ENCODE peak calls at places on chromosomes 3 and 15, in nine cellular contexts. One of them, this sample, is unnamed.

GRCh38 chr3:188834349-188834748 is 337.4 kb upstream of the TPRG1 start:
- DNase-seq in foreskin fibroblast: no peak
- DNase-seq in fibroblast of pulmonary artery: no peak
- DNase-seq in HTR-8/SVneo: no peak
- DNase-seq in activated T-cell treated with anti-CD3 and anti-CD28 coated beads for 24 hours: peak
- DNase-seq in stimulated activated CD8-positive, alpha-beta memory T cell treated with anti-CD3 and anti-CD28 coated beads, Interleukin-12 subunit alpha, Interleukin-12 subunit beta, amount 100 ng/mL, for 1 hour: no peak
- DNase-seq in psoas muscle: no peak
- DNase-seq in WTC11: no peak
- DNase-seq in left ventricle myocardium superior: no peak
- DNase-seq in this sample: no peak

GRCh38 chr3:187737401-187738088 is 7.7 kb downstream of the BCL6 start:
- DNase-seq in foreskin fibroblast: peak
- DNase-seq in fibroblast of pulmonary artery: peak
- DNase-seq in HTR-8/SVneo: no peak
- DNase-seq in activated T-cell treated with anti-CD3 and anti-CD28 coated beads for 24 hours: peak
- DNase-seq in stimulated activated CD8-positive, alpha-beta memory T cell treated with anti-CD3 and anti-CD28 coated beads, Interleukin-12 subunit alpha, Interleukin-12 subunit beta, amount 100 ng/mL, for 1 hour: no peak
- DNase-seq in psoas muscle: peak
- DNase-seq in WTC11: peak
- DNase-seq in left ventricle myocardium superior: peak
- DNase-seq in this sample: peak

GRCh38 chr3:61250784-61251173 is 473 bp downstream of the FHIT start:
- DNase-seq in foreskin fibroblast: peak
- DNase-seq in fibroblast of pulmonary artery: no peak
- DNase-seq in HTR-8/SVneo: no peak
- DNase-seq in activated T-cell treated with anti-CD3 and anti-CD28 coated beads for 24 hours: peak
- DNase-seq in stimulated activated CD8-positive, alpha-beta memory T cell treated with anti-CD3 and anti-CD28 coated beads, Interleukin-12 subunit alpha, Interleukin-12 subunit beta, amount 100 ng/mL, for 1 hour: no peak
- DNase-seq in psoas muscle: peak
- DNase-seq in WTC11: peak
- DNase-seq in left ventricle myocardium superior: peak
- DNase-seq in this sample: no peak

GRCh38 chr3:168714609-168715240 is 619.0 kb upstream of the GOLIM4 start:
- DNase-seq in foreskin fibroblast: no peak
- DNase-seq in fibroblast of pulmonary artery: no peak
- DNase-seq in HTR-8/SVneo: no peak
- DNase-seq in activated T-cell treated with anti-CD3 and anti-CD28 coated beads for 24 hours: no peak
- DNase-seq in stimulated activated CD8-positive, alpha-beta memory T cell treated with anti-CD3 and anti-CD28 coated beads, Interleukin-12 subunit alpha, Interleukin-12 subunit beta, amount 100 ng/mL, for 1 hour: no peak
- DNase-seq in psoas muscle: no peak
- DNase-seq in WTC11: no peak
- DNase-seq in left ventricle myocardium superior: no peak
- DNase-seq in this sample: no peak

GRCh38 chr15:61835476-61836106 is 224.7 kb downstream of the VPS13C start:
- DNase-seq in foreskin fibroblast: peak
- DNase-seq in fibroblast of pulmonary artery: peak
- DNase-seq in HTR-8/SVneo: peak
- DNase-seq in activated T-cell treated with anti-CD3 and anti-CD28 coated beads for 24 hours: peak
- DNase-seq in stimulated activated CD8-positive, alpha-beta memory T cell treated with anti-CD3 and anti-CD28 coated beads, Interleukin-12 subunit alpha, Interleukin-12 subunit beta, amount 100 ng/mL, for 1 hour: peak
- DNase-seq in psoas muscle: peak
- DNase-seq in WTC11: peak
- DNase-seq in left ventricle myocardium superior: peak
- DNase-seq in this sample: peak

GRCh38 chr3:50350527-50351317 is at the start of the genes CYB561D2 and NPRL2:
- DNase-seq in foreskin fibroblast: peak
- DNase-seq in fibroblast of pulmonary artery: peak
- DNase-seq in HTR-8/SVneo: peak
- DNase-seq in activated T-cell treated with anti-CD3 and anti-CD28 coated beads for 24 hours: peak
- DNase-seq in stimulated activated CD8-positive, alpha-beta memory T cell treated with anti-CD3 and anti-CD28 coated beads, Interleukin-12 subunit alpha, Interleukin-12 subunit beta, amount 100 ng/mL, for 1 hour: peak
- DNase-seq in psoas muscle: peak
- DNase-seq in WTC11: peak
- DNase-seq in left ventricle myocardium superior: peak
- DNase-seq in this sample: peak

GRCh38 chr3:31695280-31696008 is 162.7 kb downstream of the STT3B start:
- DNase-seq in foreskin fibroblast: no peak
- DNase-seq in fibroblast of pulmonary artery: no peak
- DNase-seq in HTR-8/SVneo: no peak
- DNase-seq in activated T-cell treated with anti-CD3 and anti-CD28 coated beads for 24 hours: no peak
- DNase-seq in stimulated activated CD8-positive, alpha-beta memory T cell treated with anti-CD3 and anti-CD28 coated beads, Interleukin-12 subunit alpha, Interleukin-12 subunit beta, amount 100 ng/mL, for 1 hour: no peak
- DNase-seq in psoas muscle: no peak
- DNase-seq in WTC11: peak
- DNase-seq in left ventricle myocardium superior: no peak
- DNase-seq in this sample: no peak

GRCh38 chr15:75178171-75178937 is 23.3 kb upstream of the C15orf39 start:
- DNase-seq in foreskin fibroblast: no peak
- DNase-seq in fibroblast of pulmonary artery: no peak
- DNase-seq in HTR-8/SVneo: no peak
- DNase-seq in activated T-cell treated with anti-CD3 and anti-CD28 coated beads for 24 hours: no peak
- DNase-seq in stimulated activated CD8-positive, alpha-beta memory T cell treated with anti-CD3 and anti-CD28 coated beads, Interleukin-12 subunit alpha, Interleukin-12 subunit beta, amount 100 ng/mL, for 1 hour: no peak
- DNase-seq in psoas muscle: peak
- DNase-seq in WTC11: peak
- DNase-seq in left ventricle myocardium superior: peak
- DNase-seq in this sample: no peak

GRCh38 chr15:65476942-65477341 is 40.5 kb downstream of the DPP8 start:
- DNase-seq in foreskin fibroblast: peak
- DNase-seq in fibroblast of pulmonary artery: peak
- DNase-seq in HTR-8/SVneo: no peak
- DNase-seq in activated T-cell treated with anti-CD3 and anti-CD28 coated beads for 24 hours: no peak
- DNase-seq in stimulated activated CD8-positive, alpha-beta memory T cell treated with anti-CD3 and anti-CD28 coated beads, Interleukin-12 subunit alpha, Interleukin-12 subunit beta, amount 100 ng/mL, for 1 hour: no peak
- DNase-seq in psoas muscle: peak
- DNase-seq in WTC11: no peak
- DNase-seq in left ventricle myocardium superior: no peak
- DNase-seq in this sample: no peak

GRCh38 chr3:24336101-24336500 is 158.5 kb downstream of the THRB start:
- DNase-seq in foreskin fibroblast: no peak
- DNase-seq in fibroblast of pulmonary artery: no peak
- DNase-seq in HTR-8/SVneo: no peak
- DNase-seq in activated T-cell treated with anti-CD3 and anti-CD28 coated beads for 24 hours: no peak
- DNase-seq in stimulated activated CD8-positive, alpha-beta memory T cell treated with anti-CD3 and anti-CD28 coated beads, Interleukin-12 subunit alpha, Interleukin-12 subunit beta, amount 100 ng/mL, for 1 hour: no peak
- DNase-seq in psoas muscle: no peak
- DNase-seq in WTC11: no peak
- DNase-seq in left ventricle myocardium superior: no peak
- DNase-seq in this sample: no peak

GRCh38 chr15:42133892-42134502 is 22.4 kb downstream of the PLA2G4F start:
- DNase-seq in foreskin fibroblast: peak
- DNase-seq in fibroblast of pulmonary artery: peak
- DNase-seq in HTR-8/SVneo: peak
- DNase-seq in activated T-cell treated with anti-CD3 and anti-CD28 coated beads for 24 hours: peak
- DNase-seq in stimulated activated CD8-positive, alpha-beta memory T cell treated with anti-CD3 and anti-CD28 coated beads, Interleukin-12 subunit alpha, Interleukin-12 subunit beta, amount 100 ng/mL, for 1 hour: peak
- DNase-seq in psoas muscle: no peak
- DNase-seq in WTC11: peak
- DNase-seq in left ventricle myocardium superior: peak
- DNase-seq in this sample: peak

GRCh38 chr3:13162550-13163320 is 89.5 kb upstream of the IQSEC1 start:
- DNase-seq in foreskin fibroblast: no peak
- DNase-seq in fibroblast of pulmonary artery: no peak
- DNase-seq in HTR-8/SVneo: no peak
- DNase-seq in activated T-cell treated with anti-CD3 and anti-CD28 coated beads for 24 hours: no peak
- DNase-seq in stimulated activated CD8-positive, alpha-beta memory T cell treated with anti-CD3 and anti-CD28 coated beads, Interleukin-12 subunit alpha, Interleukin-12 subunit beta, amount 100 ng/mL, for 1 hour: no peak
- DNase-seq in psoas muscle: no peak
- DNase-seq in WTC11: no peak
- DNase-seq in left ventricle myocardium superior: no peak
- DNase-seq in this sample: no peak

GRCh38 chr3:126350502-126351085 is 6.6 kb downstream of the KLF15 start:
- DNase-seq in foreskin fibroblast: no peak
- DNase-seq in fibroblast of pulmonary artery: no peak
- DNase-seq in HTR-8/SVneo: no peak
- DNase-seq in activated T-cell treated with anti-CD3 and anti-CD28 coated beads for 24 hours: no peak
- DNase-seq in stimulated activated CD8-positive, alpha-beta memory T cell treated with anti-CD3 and anti-CD28 coated beads, Interleukin-12 subunit alpha, Interleukin-12 subunit beta, amount 100 ng/mL, for 1 hour: no peak
- DNase-seq in psoas muscle: peak
- DNase-seq in WTC11: peak
- DNase-seq in left ventricle myocardium superior: no peak
- DNase-seq in this sample: peak

This sample was measured in WERI-Rb-1.